ENCODE peak calls at places on chromosome X, in ten cellular contexts. One of them, this sample, is unnamed.

GRCh38 chrX:14497184-14497666 is 32.1 kb upstream of the GLRA2 start:
- DNase-seq in IMR-90: peak; percentile 4
- DNase-seq in lower leg skin: no peak
- DNase-seq in activated CD4-positive, alpha-beta memory T cell treated with anti-CD3 and anti-CD28 coated beads, Interleukin-2, amount 10 ng/mL, durations not matched to agents 7 days and 5 days: no peak
- DNase-seq in GM23248: peak; percentile 31
- DNase-seq in amygdala: no peak
- DNase-seq in NCI-H2227 treated with DMSO at 0.1 percent for 48 hours: no peak
- DNase-seq in dermis blood vessel endothelial cell: no peak
- DNase-seq in NCI-H1694: no peak
- DNase-seq in activated CD8-positive, alpha-beta T cell treated with anti-CD3 and anti-CD28 coated beads for 36 hours: peak; percentile 10
- DNase-seq in this sample: no peak

GRCh38 chrX:110182362-110182761 is 135.5 kb downstream of the AMMECR1 start:
- DNase-seq in activated CD8-positive, alpha-beta T cell treated with anti-CD3 and anti-CD28 coated beads for 36 hours: no peak
- DNase-seq in NCI-H1694: no peak
- DNase-seq in dermis blood vessel endothelial cell: no peak
- DNase-seq in activated CD4-positive, alpha-beta memory T cell treated with anti-CD3 and anti-CD28 coated beads, Interleukin-2, amount 10 ng/mL, durations not matched to agents 7 days and 5 days: no peak
- DNase-seq in GM23248: peak; percentile 69
- DNase-seq in amygdala: no peak
- DNase-seq in IMR-90: peak; percentile 43
- DNase-seq in lower leg skin: no peak
- DNase-seq in NCI-H2227 treated with DMSO at 0.1 percent for 48 hours: no peak
- DNase-seq in this sample: no peak

GRCh38 chrX:110157444-110157843 is 154.5 kb downstream of the TMEM164 start:
- DNase-seq in GM23248: no peak
- DNase-seq in IMR-90: no peak
- DNase-seq in amygdala: no peak
- DNase-seq in NCI-H2227 treated with DMSO at 0.1 percent for 48 hours: no peak
- DNase-seq in activated CD8-positive, alpha-beta T cell treated with anti-CD3 and anti-CD28 coated beads for 36 hours: no peak
- DNase-seq in activated CD4-positive, alpha-beta memory T cell treated with anti-CD3 and anti-CD28 coated beads, Interleukin-2, amount 10 ng/mL, durations not matched to agents 7 days and 5 days: no peak
- DNase-seq in dermis blood vessel endothelial cell: no peak
- DNase-seq in lower leg skin: no peak
- DNase-seq in NCI-H1694: no peak
- DNase-seq in this sample: no peak

GRCh38 chrX:2692221-2693122 is 1.4 kb downstream of the CD99 start:
- DNase-seq in dermis blood vessel endothelial cell: peak; percentile 51
- DNase-seq in IMR-90: peak; percentile 58
- DNase-seq in activated CD4-positive, alpha-beta memory T cell treated with anti-CD3 and anti-CD28 coated beads, Interleukin-2, amount 10 ng/mL, durations not matched to agents 7 days and 5 days: peak; percentile 48
- DNase-seq in NCI-H1694: no peak
- DNase-seq in lower leg skin: peak; percentile 90
- DNase-seq in GM23248: peak; percentile 70
- DNase-seq in amygdala: no peak
- DNase-seq in activated CD8-positive, alpha-beta T cell treated with anti-CD3 and anti-CD28 coated beads for 36 hours: no peak
- DNase-seq in NCI-H2227 treated with DMSO at 0.1 percent for 48 hours: no peak
- DNase-seq in this sample: no peak

GRCh38 chrX:133681897-133682296 is 266.6 kb upstream of the GPC4 start:
- DNase-seq in NCI-H1694: no peak
- DNase-seq in amygdala: no peak
- DNase-seq in activated CD8-positive, alpha-beta T cell treated with anti-CD3 and anti-CD28 coated beads for 36 hours: no peak
- DNase-seq in GM23248: no peak
- DNase-seq in NCI-H2227 treated with DMSO at 0.1 percent for 48 hours: no peak
- DNase-seq in dermis blood vessel endothelial cell: no peak
- DNase-seq in activated CD4-positive, alpha-beta memory T cell treated with anti-CD3 and anti-CD28 coated beads, Interleukin-2, amount 10 ng/mL, durations not matched to agents 7 days and 5 days: no peak
- DNase-seq in IMR-90: no peak
- DNase-seq in lower leg skin: no peak
- DNase-seq in this sample: no peak

GRCh38 chrX:148049441-148049840 is 68.3 kb downstream of the FMR1NB start:
- DNase-seq in activated CD8-positive, alpha-beta T cell treated with anti-CD3 and anti-CD28 coated beads for 36 hours: no peak
- DNase-seq in lower leg skin: no peak
- DNase-seq in IMR-90: peak; percentile 18
- DNase-seq in amygdala: no peak
- DNase-seq in NCI-H1694: peak; percentile 66
- DNase-seq in activated CD4-positive, alpha-beta memory T cell treated with anti-CD3 and anti-CD28 coated beads, Interleukin-2, amount 10 ng/mL, durations not matched to agents 7 days and 5 days: no peak
- DNase-seq in NCI-H2227 treated with DMSO at 0.1 percent for 48 hours: peak; percentile 42
- DNase-seq in dermis blood vessel endothelial cell: peak; percentile 53
- DNase-seq in GM23248: peak; percentile 40
- DNase-seq in this sample: no peak

GRCh38 chrX:106917830-106918500 is 2.2 kb upstream of the CLDN2 start:
- DNase-seq in activated CD4-positive, alpha-beta memory T cell treated with anti-CD3 and anti-CD28 coated beads, Interleukin-2, amount 10 ng/mL, durations not matched to agents 7 days and 5 days: no peak
- DNase-seq in amygdala: no peak
- DNase-seq in NCI-H2227 treated with DMSO at 0.1 percent for 48 hours: no peak
- DNase-seq in dermis blood vessel endothelial cell: peak; percentile 81
- DNase-seq in activated CD8-positive, alpha-beta T cell treated with anti-CD3 and anti-CD28 coated beads for 36 hours: peak; percentile 7
- DNase-seq in NCI-H1694: no peak
- DNase-seq in GM23248: peak; percentile 36
- DNase-seq in lower leg skin: no peak
- DNase-seq in IMR-90: peak; percentile 71
- DNase-seq in this sample: no peak

GRCh38 chrX:110265624-110266023 is 52.3 kb downstream of the AMMECR1 start:
- DNase-seq in amygdala: no peak
- DNase-seq in lower leg skin: no peak
- DNase-seq in activated CD4-positive, alpha-beta memory T cell treated with anti-CD3 and anti-CD28 coated beads, Interleukin-2, amount 10 ng/mL, durations not matched to agents 7 days and 5 days: no peak
- DNase-seq in activated CD8-positive, alpha-beta T cell treated with anti-CD3 and anti-CD28 coated beads for 36 hours: no peak
- DNase-seq in IMR-90: no peak
- DNase-seq in dermis blood vessel endothelial cell: no peak
- DNase-seq in NCI-H2227 treated with DMSO at 0.1 percent for 48 hours: no peak
- DNase-seq in NCI-H1694: no peak
- DNase-seq in GM23248: no peak
- DNase-seq in this sample: no peak

GRCh38 chrX:110241816-110242215 is 76.1 kb downstream of the AMMECR1 start:
- DNase-seq in activated CD8-positive, alpha-beta T cell treated with anti-CD3 and anti-CD28 coated beads for 36 hours: no peak
- DNase-seq in dermis blood vessel endothelial cell: no peak
- DNase-seq in lower leg skin: no peak
- DNase-seq in amygdala: peak; percentile 2
- DNase-seq in activated CD4-positive, alpha-beta memory T cell treated with anti-CD3 and anti-CD28 coated beads, Interleukin-2, amount 10 ng/mL, durations not matched to agents 7 days and 5 days: no peak
- DNase-seq in GM23248: peak; percentile 63
- DNase-seq in NCI-H1694: no peak
- DNase-seq in IMR-90: peak; percentile 33
- DNase-seq in NCI-H2227 treated with DMSO at 0.1 percent for 48 hours: no peak
- DNase-seq in this sample: no peak

GRCh38 chrX:18938710-18939109 is 45.2 kb downstream of the PHKA2 start:
- DNase-seq in NCI-H1694: no peak
- DNase-seq in amygdala: no peak
- DNase-seq in activated CD8-positive, alpha-beta T cell treated with anti-CD3 and anti-CD28 coated beads for 36 hours: no peak
- DNase-seq in IMR-90: peak; percentile 12
- DNase-seq in GM23248: no peak
- DNase-seq in dermis blood vessel endothelial cell: peak; percentile 36
- DNase-seq in NCI-H2227 treated with DMSO at 0.1 percent for 48 hours: no peak
- DNase-seq in lower leg skin: no peak
- DNase-seq in activated CD4-positive, alpha-beta memory T cell treated with anti-CD3 and anti-CD28 coated beads, Interleukin-2, amount 10 ng/mL, durations not matched to agents 7 days and 5 days: no peak
- DNase-seq in this sample: no peak

GRCh38 chrX:140762061-140762460 is 52.5 kb downstream of the LINC00632 start:
- DNase-seq in NCI-H2227 treated with DMSO at 0.1 percent for 48 hours: peak; percentile 5
- DNase-seq in activated CD8-positive, alpha-beta T cell treated with anti-CD3 and anti-CD28 coated beads for 36 hours: peak; percentile 52
- DNase-seq in dermis blood vessel endothelial cell: peak; percentile 45
- DNase-seq in GM23248: peak; percentile 72
- DNase-seq in activated CD4-positive, alpha-beta memory T cell treated with anti-CD3 and anti-CD28 coated beads, Interleukin-2, amount 10 ng/mL, durations not matched to agents 7 days and 5 days: peak; percentile 49
- DNase-seq in IMR-90: peak; percentile 74
- DNase-seq in amygdala: peak; percentile 40
- DNase-seq in lower leg skin: no peak
- DNase-seq in NCI-H1694: peak; percentile 17
- DNase-seq in this sample: peak; percentile 31

GRCh38 chrX:150062292-150063137 is 124.2 kb upstream of the EOLA2 start:
- DNase-seq in dermis blood vessel endothelial cell: peak; percentile 51
- DNase-seq in lower leg skin: no peak
- DNase-seq in NCI-H2227 treated with DMSO at 0.1 percent for 48 hours: no peak
- DNase-seq in NCI-H1694: no peak
- DNase-seq in activated CD8-positive, alpha-beta T cell treated with anti-CD3 and anti-CD28 coated beads for 36 hours: no peak
- DNase-seq in IMR-90: peak; percentile 69
- DNase-seq in amygdala: no peak
- DNase-seq in activated CD4-positive, alpha-beta memory T cell treated with anti-CD3 and anti-CD28 coated beads, Interleukin-2, amount 10 ng/mL, durations not matched to agents 7 days and 5 days: no peak
- DNase-seq in GM23248: peak; percentile 70
- DNase-seq in this sample: no peak

GRCh38 chrX:74923942-74924448 is 1.3 kb downstream of the NEXMIF start:
- DNase-seq in NCI-H1694: peak; percentile 24
- DNase-seq in dermis blood vessel endothelial cell: no peak
- DNase-seq in IMR-90: no peak
- DNase-seq in activated CD8-positive, alpha-beta T cell treated with anti-CD3 and anti-CD28 coated beads for 36 hours: peak; percentile 30
- DNase-seq in activated CD4-positive, alpha-beta memory T cell treated with anti-CD3 and anti-CD28 coated beads, Interleukin-2, amount 10 ng/mL, durations not matched to agents 7 days and 5 days: no peak
- DNase-seq in lower leg skin: no peak
- DNase-seq in GM23248: peak; percentile 1
- DNase-seq in NCI-H2227 treated with DMSO at 0.1 percent for 48 hours: no peak
- DNase-seq in amygdala: peak; percentile 24
- DNase-seq in this sample: no peak

GRCh38 chrX:13476384-13476783 is 93.0 kb upstream of the EGFL6 start:
- DNase-seq in activated CD4-positive, alpha-beta memory T cell treated with anti-CD3 and anti-CD28 coated beads, Interleukin-2, amount 10 ng/mL, durations not matched to agents 7 days and 5 days: no peak
- DNase-seq in NCI-H1694: no peak
- DNase-seq in lower leg skin: no peak
- DNase-seq in amygdala: no peak
- DNase-seq in NCI-H2227 treated with DMSO at 0.1 percent for 48 hours: no peak
- DNase-seq in IMR-90: no peak
- DNase-seq in GM23248: no peak
- DNase-seq in dermis blood vessel endothelial cell: no peak
- DNase-seq in activated CD8-positive, alpha-beta T cell treated with anti-CD3 and anti-CD28 coated beads for 36 hours: no peak
- DNase-seq in this sample: no peak

GRCh38 chrX:70508296-70508911 is 63.8 kb downstream of the DLG3 start:
- DNase-seq in lower leg skin: no peak
- DNase-seq in NCI-H2227 treated with DMSO at 0.1 percent for 48 hours: no peak
- DNase-seq in NCI-H1694: no peak
- DNase-seq in dermis blood vessel endothelial cell: peak; percentile 55
- DNase-seq in IMR-90: peak; percentile 8
- DNase-seq in activated CD4-positive, alpha-beta memory T cell treated with anti-CD3 and anti-CD28 coated beads, Interleukin-2, amount 10 ng/mL, durations not matched to agents 7 days and 5 days: peak; percentile 36
- DNase-seq in amygdala: no peak
- DNase-seq in GM23248: peak; percentile 24
- DNase-seq in activated CD8-positive, alpha-beta T cell treated with anti-CD3 and anti-CD28 coated beads for 36 hours: peak; percentile 56
- DNase-seq in this sample: no peak

GRCh38 chrX:48589482-48590162 is 7.7 kb upstream of the WDR13 start:
- DNase-seq in NCI-H2227 treated with DMSO at 0.1 percent for 48 hours: no peak
- DNase-seq in dermis blood vessel endothelial cell: peak; percentile 67
- DNase-seq in NCI-H1694: no peak
- DNase-seq in activated CD8-positive, alpha-beta T cell treated with anti-CD3 and anti-CD28 coated beads for 36 hours: no peak
- DNase-seq in IMR-90: no peak
- DNase-seq in GM23248: no peak
- DNase-seq in lower leg skin: no peak
- DNase-seq in activated CD4-positive, alpha-beta memory T cell treated with anti-CD3 and anti-CD28 coated beads, Interleukin-2, amount 10 ng/mL, durations not matched to agents 7 days and 5 days: no peak
- DNase-seq in amygdala: no peak
- DNase-seq in this sample: no peak

GRCh38 chrX:136065044-136065671 is 79.9 kb downstream of the SLC9A6 start:
- DNase-seq in GM23248: peak; percentile 48
- DNase-seq in lower leg skin: peak; percentile 86
- DNase-seq in IMR-90: peak; percentile 47
- DNase-seq in NCI-H1694: peak; percentile 41
- DNase-seq in NCI-H2227 treated with DMSO at 0.1 percent for 48 hours: no peak
- DNase-seq in activated CD8-positive, alpha-beta T cell treated with anti-CD3 and anti-CD28 coated beads for 36 hours: peak; percentile 30
- DNase-seq in activated CD4-positive, alpha-beta memory T cell treated with anti-CD3 and anti-CD28 coated beads, Interleukin-2, amount 10 ng/mL, durations not matched to agents 7 days and 5 days: peak; percentile 27
- DNase-seq in dermis blood vessel endothelial cell: peak; percentile 75
- DNase-seq in amygdala: peak; percentile 20
- DNase-seq in this sample: no peak